ENCODE peak calls at places on chromosomes 7 and 10, in ten cellular contexts. One of them, this sample, is unnamed.

GRCh38 chr7:93374345-93374940 is 142.3 kb downstream of the VPS50 start:
- DNase-seq in trophoblast cell: peak
- DNase-seq in heart right ventricle: no peak
- DNase-seq in gastrocnemius medialis: no peak
- DNase-seq in adrenal gland: no peak
- DNase-seq in naive thymus-derived CD4-positive, alpha-beta T cell: no peak
- DNase-seq in neural progenitor cell: peak
- DNase-seq in heart left ventricle: no peak
- DNase-seq in aorta: no peak
- DNase-seq in A549: peak
- DNase-seq in this sample: no peak

GRCh38 chr7:139651308-139651707 is 126.5 kb downstream of the HIPK2 start:
- DNase-seq in heart left ventricle: no peak
- DNase-seq in gastrocnemius medialis: no peak
- DNase-seq in naive thymus-derived CD4-positive, alpha-beta T cell: no peak
- DNase-seq in A549: no peak
- DNase-seq in adrenal gland: no peak
- DNase-seq in heart right ventricle: no peak
- DNase-seq in aorta: no peak
- DNase-seq in trophoblast cell: no peak
- DNase-seq in neural progenitor cell: no peak
- DNase-seq in this sample: no peak

GRCh38 chr10:15146366-15146765 is 22.1 kb downstream of the NMT2 start:
- DNase-seq in neural progenitor cell: peak
- DNase-seq in heart right ventricle: no peak
- DNase-seq in aorta: no peak
- DNase-seq in heart left ventricle: no peak
- DNase-seq in adrenal gland: no peak
- DNase-seq in A549: no peak
- DNase-seq in trophoblast cell: no peak
- DNase-seq in naive thymus-derived CD4-positive, alpha-beta T cell: no peak
- DNase-seq in gastrocnemius medialis: no peak
- DNase-seq in this sample: no peak

GRCh38 chr10:71975087-71975890 is 11.1 kb downstream of the CHST3 start:
- DNase-seq in adrenal gland: peak
- DNase-seq in heart left ventricle: peak
- DNase-seq in neural progenitor cell: no peak
- DNase-seq in naive thymus-derived CD4-positive, alpha-beta T cell: no peak
- DNase-seq in aorta: peak
- DNase-seq in heart right ventricle: peak
- DNase-seq in A549: no peak
- DNase-seq in gastrocnemius medialis: peak
- DNase-seq in trophoblast cell: no peak
- DNase-seq in this sample: no peak

GRCh38 chr7:65371468-65371867 is 2.2 kb upstream of the ZNF92 start:
- DNase-seq in heart right ventricle: no peak
- DNase-seq in A549: no peak
- DNase-seq in heart left ventricle: no peak
- DNase-seq in aorta: no peak
- DNase-seq in neural progenitor cell: peak
- DNase-seq in trophoblast cell: no peak
- DNase-seq in naive thymus-derived CD4-positive, alpha-beta T cell: no peak
- DNase-seq in gastrocnemius medialis: no peak
- DNase-seq in adrenal gland: peak
- DNase-seq in this sample: no peak

GRCh38 chr7:20359397-20359963 is 28.8 kb downstream of the ITGB8 start:
- DNase-seq in naive thymus-derived CD4-positive, alpha-beta T cell: no peak
- DNase-seq in neural progenitor cell: no peak
- DNase-seq in aorta: no peak
- DNase-seq in heart left ventricle: no peak
- DNase-seq in trophoblast cell: peak
- DNase-seq in adrenal gland: no peak
- DNase-seq in A549: no peak
- DNase-seq in gastrocnemius medialis: no peak
- DNase-seq in heart right ventricle: no peak
- DNase-seq in this sample: no peak

GRCh38 chr10:115093286-115093775 is at the start of gene ATRNL1:
- DNase-seq in trophoblast cell: peak
- DNase-seq in heart left ventricle: peak
- DNase-seq in naive thymus-derived CD4-positive, alpha-beta T cell: no peak
- DNase-seq in heart right ventricle: peak
- DNase-seq in neural progenitor cell: peak
- DNase-seq in aorta: peak
- DNase-seq in adrenal gland: peak
- DNase-seq in gastrocnemius medialis: no peak
- DNase-seq in A549: peak
- DNase-seq in this sample: no peak

GRCh38 chr7:98713411-98713810 is 96.3 kb downstream of the NPTX2 start:
- DNase-seq in gastrocnemius medialis: no peak
- DNase-seq in neural progenitor cell: no peak
- DNase-seq in aorta: no peak
- DNase-seq in naive thymus-derived CD4-positive, alpha-beta T cell: no peak
- DNase-seq in A549: no peak
- DNase-seq in heart left ventricle: no peak
- DNase-seq in trophoblast cell: no peak
- DNase-seq in adrenal gland: no peak
- DNase-seq in heart right ventricle: no peak
- DNase-seq in this sample: no peak

GRCh38 chr10:117137031-117137910 is 799 bp downstream of the VAX1 start:
- DNase-seq in heart left ventricle: no peak
- DNase-seq in heart right ventricle: no peak
- DNase-seq in adrenal gland: no peak
- DNase-seq in neural progenitor cell: peak
- DNase-seq in A549: peak
- DNase-seq in trophoblast cell: peak
- DNase-seq in gastrocnemius medialis: no peak
- DNase-seq in naive thymus-derived CD4-positive, alpha-beta T cell: no peak
- DNase-seq in aorta: peak
- DNase-seq in this sample: no peak

DNA sequence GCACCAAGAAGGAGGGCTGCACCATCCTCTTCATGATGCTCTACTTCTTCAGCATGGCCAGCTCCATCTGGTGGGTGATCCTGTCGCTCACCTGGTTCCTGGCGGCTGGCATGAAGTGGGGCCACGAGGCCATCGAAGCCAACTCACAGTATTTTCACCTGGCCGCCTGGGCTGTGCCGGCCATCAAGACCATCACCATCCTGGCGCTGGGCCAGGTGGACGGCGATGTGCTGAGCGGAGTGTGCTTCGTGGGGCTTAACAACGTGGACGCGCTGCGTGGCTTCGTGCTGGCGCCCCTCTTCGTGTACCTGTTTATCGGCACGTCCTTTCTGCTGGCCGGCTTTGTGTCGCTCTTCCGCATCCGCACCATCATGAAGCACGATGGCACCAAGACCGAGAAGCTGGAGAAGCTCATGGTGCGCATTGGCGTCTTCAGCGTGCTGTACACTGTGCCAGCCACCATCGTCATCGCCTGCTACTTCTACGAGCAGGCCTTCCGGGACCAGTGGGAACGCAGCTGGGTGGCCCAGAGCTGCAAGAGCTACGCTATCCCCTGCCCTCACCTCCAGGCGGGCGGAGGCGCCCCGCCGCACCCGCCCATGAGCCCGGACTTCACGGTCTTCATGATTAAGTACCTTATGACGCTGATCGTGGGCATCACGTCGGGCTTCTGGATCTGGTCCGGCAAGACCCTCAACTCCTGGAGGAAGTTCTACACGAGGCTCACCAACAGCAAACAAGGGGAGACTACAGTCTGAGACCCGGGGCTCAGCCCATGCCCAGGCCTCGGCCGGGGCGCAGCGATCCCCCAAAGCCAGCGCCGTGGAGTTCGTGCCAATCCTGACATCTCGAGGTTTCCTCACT is 2.1 kb downstream of the FZD1 start:
- DNase-seq in gastrocnemius medialis: no peak
- DNase-seq in heart right ventricle: peak
- DNase-seq in heart left ventricle: peak
- DNase-seq in neural progenitor cell: peak
- DNase-seq in trophoblast cell: no peak
- DNase-seq in A549: no peak
- DNase-seq in naive thymus-derived CD4-positive, alpha-beta T cell: no peak
- DNase-seq in adrenal gland: no peak
- DNase-seq in aorta: peak
- DNase-seq in this sample: no peak
- H3K4me3 ChIP-seq in gastrocnemius medialis: peak
- H3K4me3 ChIP-seq in heart right ventricle: peak
- H3K4me3 ChIP-seq in heart left ventricle: peak
- H3K4me3 ChIP-seq in neural progenitor cell: peak
- H3K4me3 ChIP-seq in trophoblast cell: peak
- H3K4me3 ChIP-seq in A549: no peak
- H3K4me3 ChIP-seq in naive thymus-derived CD4-positive, alpha-beta T cell: no peak
- H3K4me3 ChIP-seq in adrenal gland: peak
- H3K4me3 ChIP-seq in aorta: peak
- H3K4me3 ChIP-seq in this sample: no peak

GRCh38 chr10:26733750-26734568 is 36.5 kb downstream of the PDSS1 start:
- DNase-seq in trophoblast cell: peak
- DNase-seq in gastrocnemius medialis: no peak
- DNase-seq in neural progenitor cell: peak
- DNase-seq in heart left ventricle: no peak
- DNase-seq in A549: no peak
- DNase-seq in adrenal gland: no peak
- DNase-seq in heart right ventricle: no peak
- DNase-seq in aorta: no peak
- DNase-seq in naive thymus-derived CD4-positive, alpha-beta T cell: no peak
- DNase-seq in this sample: no peak
- H3K27ac ChIP-seq in trophoblast cell: peak
- H3K27ac ChIP-seq in gastrocnemius medialis: no peak
- H3K27ac ChIP-seq in neural progenitor cell: peak
- H3K27ac ChIP-seq in heart left ventricle: no peak
- H3K27ac ChIP-seq in A549: no peak
- H3K27ac ChIP-seq in adrenal gland: no peak
- H3K27ac ChIP-seq in heart right ventricle: no peak
- H3K27ac ChIP-seq in aorta: no peak
- H3K27ac ChIP-seq in naive thymus-derived CD4-positive, alpha-beta T cell: no peak
- H3K27ac ChIP-seq in this sample: no peak

DNA sequence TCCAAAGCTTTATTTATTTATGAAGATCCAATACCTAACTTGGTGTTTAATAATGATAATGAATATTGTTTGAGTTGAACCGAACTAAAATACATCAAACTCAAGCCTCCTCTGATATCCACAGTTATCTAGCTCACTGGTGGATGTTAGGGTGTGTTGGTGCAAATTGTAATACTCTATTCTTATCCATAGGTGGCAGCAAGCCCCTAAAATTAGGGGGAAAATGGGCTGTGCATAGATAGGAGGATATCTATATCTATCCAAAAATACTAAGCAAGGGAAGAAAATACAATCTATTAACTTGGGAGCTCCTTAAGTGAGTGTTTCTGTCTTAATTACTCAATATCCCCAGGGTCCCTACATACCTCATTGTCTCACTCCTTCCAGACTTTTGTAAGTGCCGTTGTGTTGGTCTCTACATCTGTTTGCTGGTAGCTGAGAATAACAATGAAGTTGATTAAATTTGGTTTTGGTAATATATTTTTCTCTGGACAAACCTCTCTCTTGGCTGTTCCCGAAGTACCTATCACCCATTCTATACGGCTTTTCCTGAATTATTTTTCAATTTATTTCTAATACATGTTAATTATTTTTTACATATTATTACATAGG is 55.0 kb upstream of the VWDE start:
- DNase-seq in heart right ventricle: no peak
- DNase-seq in aorta: no peak
- DNase-seq in neural progenitor cell: peak
- DNase-seq in adrenal gland: no peak
- DNase-seq in A549: peak
- DNase-seq in trophoblast cell: peak
- DNase-seq in heart left ventricle: no peak
- DNase-seq in naive thymus-derived CD4-positive, alpha-beta T cell: peak
- DNase-seq in gastrocnemius medialis: no peak
- DNase-seq in this sample: peak
- H3K4me3 ChIP-seq in heart right ventricle: no peak
- H3K4me3 ChIP-seq in aorta: no peak
- H3K4me3 ChIP-seq in neural progenitor cell: no peak
- H3K4me3 ChIP-seq in adrenal gland: no peak
- H3K4me3 ChIP-seq in A549: no peak
- H3K4me3 ChIP-seq in trophoblast cell: no peak
- H3K4me3 ChIP-seq in heart left ventricle: no peak
- H3K4me3 ChIP-seq in naive thymus-derived CD4-positive, alpha-beta T cell: no peak
- H3K4me3 ChIP-seq in gastrocnemius medialis: no peak
- H3K4me3 ChIP-seq in this sample: no peak

DNA sequence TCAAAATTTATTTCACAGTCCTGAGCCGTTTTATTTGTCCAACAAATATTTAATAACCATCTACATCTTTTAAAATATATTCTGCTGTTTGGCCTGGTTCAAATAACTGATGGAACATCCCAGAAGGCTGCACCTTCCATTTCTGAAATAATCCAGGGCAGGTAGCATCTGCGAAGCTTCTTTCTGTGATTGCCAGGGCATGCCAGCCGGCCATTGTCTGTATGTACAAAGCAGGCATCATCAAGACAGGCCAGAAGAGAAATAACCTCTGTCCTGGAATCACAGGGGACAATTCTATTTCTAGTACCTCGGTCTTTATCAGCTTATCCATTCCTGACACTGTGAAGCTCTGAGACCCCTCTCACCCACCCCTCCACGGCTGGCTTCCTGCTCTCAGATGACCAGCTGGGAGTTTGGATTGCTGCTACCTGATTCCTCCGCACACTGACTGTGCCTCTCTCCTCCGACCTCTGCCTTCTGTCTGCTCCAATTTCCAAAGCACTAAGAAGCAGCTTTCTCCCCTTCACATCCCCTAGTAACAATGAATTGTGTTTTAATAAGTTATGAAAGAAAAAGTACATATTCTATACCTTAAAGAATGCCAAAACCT is 8.0 kb downstream of the DGKI start:
- DNase-seq in neural progenitor cell: peak
- DNase-seq in A549: no peak
- DNase-seq in aorta: no peak
- DNase-seq in adrenal gland: no peak
- DNase-seq in naive thymus-derived CD4-positive, alpha-beta T cell: no peak
- DNase-seq in trophoblast cell: no peak
- DNase-seq in heart right ventricle: no peak
- DNase-seq in heart left ventricle: no peak
- DNase-seq in gastrocnemius medialis: no peak
- DNase-seq in this sample: no peak
- H3K27ac ChIP-seq in neural progenitor cell: peak
- H3K27ac ChIP-seq in A549: no peak
- H3K27ac ChIP-seq in aorta: no peak
- H3K27ac ChIP-seq in adrenal gland: no peak
- H3K27ac ChIP-seq in naive thymus-derived CD4-positive, alpha-beta T cell: no peak
- H3K27ac ChIP-seq in trophoblast cell: no peak
- H3K27ac ChIP-seq in heart right ventricle: no peak
- H3K27ac ChIP-seq in heart left ventricle: no peak
- H3K27ac ChIP-seq in gastrocnemius medialis: no peak
- H3K27ac ChIP-seq in this sample: no peak

DNA sequence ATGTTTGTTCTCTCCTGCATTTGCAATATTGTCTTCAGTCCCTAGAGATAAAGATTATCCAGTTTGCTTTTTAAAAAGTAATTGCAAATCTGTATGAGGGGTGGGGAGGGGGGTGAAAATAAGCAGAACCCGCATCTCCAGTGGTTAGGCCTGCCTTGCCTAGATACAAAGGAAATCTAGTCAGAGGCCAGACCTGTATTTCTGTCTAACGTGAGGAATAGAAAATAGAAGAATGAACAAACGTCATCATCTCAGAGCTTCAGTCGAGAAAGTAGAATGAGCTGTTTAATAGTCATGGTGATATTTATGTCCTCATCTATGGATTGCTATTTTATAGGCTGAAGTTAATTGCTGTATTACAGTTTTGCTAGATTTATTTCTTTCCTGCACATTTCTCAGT is 284.2 kb downstream of the BICC1 start:
- DNase-seq in heart right ventricle: no peak
- DNase-seq in gastrocnemius medialis: no peak
- DNase-seq in heart left ventricle: no peak
- DNase-seq in aorta: no peak
- DNase-seq in naive thymus-derived CD4-positive, alpha-beta T cell: no peak
- DNase-seq in A549: no peak
- DNase-seq in neural progenitor cell: no peak
- DNase-seq in trophoblast cell: peak
- DNase-seq in adrenal gland: no peak
- DNase-seq in this sample: no peak
- H3K4me3 ChIP-seq in heart right ventricle: no peak
- H3K4me3 ChIP-seq in gastrocnemius medialis: no peak
- H3K4me3 ChIP-seq in heart left ventricle: no peak
- H3K4me3 ChIP-seq in aorta: no peak
- H3K4me3 ChIP-seq in naive thymus-derived CD4-positive, alpha-beta T cell: no peak
- H3K4me3 ChIP-seq in A549: no peak
- H3K4me3 ChIP-seq in neural progenitor cell: no peak
- H3K4me3 ChIP-seq in trophoblast cell: no peak
- H3K4me3 ChIP-seq in adrenal gland: no peak
- H3K4me3 ChIP-seq in this sample: no peak